ENCODE peak calls at places on chromosomes 6 and 20, in five cellular contexts. R is WERI-Rb-1; A is HFFc6; F is right cardiac atrium; Y is effector CD4-positive, alpha-beta T cell. T is an unnamed sample.

GRCh38 chr6:157714153-157714490 is 108.9 kb upstream of the SNX9 start:
- DNase-seq in R (no peak), A (peak), F (no peak), Y (no peak), T (no peak)

GRCh38 chr6:28648035-28648877 is 122.6 kb downstream of the GPX5 start:
- DNase-seq in R (peak), A (peak), F (peak), Y (no peak), T (no peak)

GRCh38 chr6:99467509-99468106 is 42.5 kb upstream of the PNISR start:
- DNase-seq in R (no peak), A (peak), F (no peak), Y (no peak), T (no peak)

GRCh38 chr6:3159805-3160781 is 2.7 kb upstream of the TUBB2A start:
- DNase-seq in R (no peak), A (no peak), F (peak), Y (peak), T (no peak)

GRCh38 chr6:158057213-158057987 is 75.7 kb downstream of the SYNJ2 start:
- DNase-seq in R (no peak), A (peak), F (no peak), Y (no peak), T (no peak)

GRCh38 chr6:31401403-31401802 is 2.0 kb upstream of the MICA start:
- DNase-seq in R (no peak), A (peak), F (peak), Y (no peak), T (no peak)

GRCh38 chr6:85887467-85887866 is 244.8 kb upstream of the SYNCRIP start:
- DNase-seq in R (no peak), A (no peak), F (no peak), Y (no peak), T (no peak)

GRCh38 chr20:50580842-50581544 is 70.8 kb downstream of the PTPN1 start:
- DNase-seq in R (no peak), A (no peak), F (no peak), Y (no peak), T (no peak)

GRCh38 chr6:152271681-152272464 is 365.3 kb downstream of the SYNE1 start:
- DNase-seq in R (no peak), A (peak), F (peak), Y (no peak), T (no peak)

GRCh38 chr20:37687478-37687805 is 6.4 kb upstream of the CTNNBL1 start:
- DNase-seq in R (no peak), A (no peak), F (no peak), Y (no peak), T (no peak)

GRCh38 chr6:31521835-31522234 is 6.9 kb upstream of the MCCD1 start:
- DNase-seq in R (no peak), A (no peak), F (no peak), Y (no peak), T (no peak)

GRCh38 chr20:43963872-43964791 is 49.5 kb downstream of the TOX2 start:
- DNase-seq in R (no peak), A (no peak), F (peak), Y (peak), T (peak)

GRCh38 chr6:52087498-52087999 is at the start of gene PKHD1:
- DNase-seq in R (no peak), A (no peak), F (no peak), Y (no peak), T (no peak)

GRCh38 chr6:11628562-11628961 is 91.0 kb downstream of the TMEM170B start:
- DNase-seq in R (no peak), A (no peak), F (no peak), Y (no peak), T (no peak)

GRCh38 chr20:60789399-60789798 is 462.7 kb upstream of the CDH4 start:
- DNase-seq in R (no peak), A (no peak), F (no peak), Y (no peak), T (no peak)

GRCh38 chr20:2751868-2752630 is 48.4 kb downstream of the CPXM1 start:
- DNase-seq in R (no peak), A (no peak), F (peak), Y (peak), T (no peak)

GRCh38 chr6:126261792-126262421 is 78.0 kb upstream of the CENPW start:
- DNase-seq in R (no peak), A (no peak), F (no peak), Y (no peak), T (peak)

T was measured in Right ventricle myocardium inferior.